ENCODE peak calls at places on chromosomes 2 and 18, in nine cellular contexts. R is germinal center; L is amniotic epithelial cell; Y is GF-D8; S is OCI-LY7; P is CD4-positive, alpha-beta memory T cell; W is coronary artery; Q is EL; U is NCI-H2081 treated with DMSO at 0.1 percent for 48 hours. F is an unnamed sample.

GRCh38 chr2:128298846-128299507 is 19.7 kb downstream of the HS6ST1 start:
- DNase-seq in Y (no peak), W (no peak), S (no peak), R (no peak), L (no peak), U (no peak), P (peak), Q (no peak), F (no peak)

GRCh38 chr2:1721706-1722483 is 22.4 kb downstream of the PXDN start:
- DNase-seq in Q (peak), P (no peak), W (no peak), R (no peak), S (no peak), Y (no peak), U (no peak), L (peak), F (no peak)

GRCh38 chr2:8994386-8994785 is 9.1 kb downstream of the MBOAT2 start:
- DNase-seq in L (no peak), S (no peak), W (no peak), P (no peak), Q (no peak), Y (no peak), U (no peak), R (no peak), F (no peak)

GRCh38 chr2:127664065-127664894 is 11.1 kb downstream of the LIMS2 start:
- DNase-seq in R (no peak), W (peak), P (no peak), S (no peak), Q (no peak), Y (no peak), U (no peak), L (no peak), F (no peak)

GRCh38 chr2:47898089-47898731 is 8.1 kb downstream of the FBXO11 start:
- DNase-seq in R (no peak), Q (peak), W (no peak), U (no peak), S (no peak), P (no peak), L (no peak), Y (no peak), F (no peak)

GRCh38 chr18:10497350-10497749 is 28.5 kb upstream of the NAPG start:
- DNase-seq in Q (no peak), L (peak), R (no peak), U (no peak), W (no peak), P (no peak), S (no peak), Y (no peak), F (no peak)

GRCh38 chr2:156765043-156765442 is 328.9 kb downstream of the GPD2 start:
- DNase-seq in R (no peak), L (no peak), U (no peak), Y (no peak), S (no peak), P (no peak), W (no peak), Q (no peak), F (no peak)

GRCh38 chr2:26648516-26648915 is 7.3 kb upstream of the CIB4 start:
- DNase-seq in L (no peak), W (peak), Q (no peak), P (no peak), U (no peak), R (no peak), Y (no peak), S (no peak), F (no peak)

GRCh38 chr2:16908671-16909070 is 243.0 kb upstream of the CYRIA start:
- DNase-seq in L (no peak), P (no peak), W (no peak), S (no peak), Y (no peak), Q (no peak), U (no peak), R (no peak), F (no peak)

GRCh38 chr2:46339676-46340459 is 42.7 kb downstream of the EPAS1 start:
- DNase-seq in Q (peak), L (peak), P (no peak), Y (no peak), W (peak), S (no peak), U (no peak), R (no peak), F (no peak)